ENCODE peak calls at places on chromosomes 6 and 20, in seven cellular contexts. Y is lung microvascular endothelial cell; S is left cardiac atrium; O is stimulated activated CD4-positive, alpha-beta T cell treated with anti-CD3 and anti-CD28 coated beads, Interleukin-2, amount 100 ng/mL, for 48 hours; B is effector memory CD4-positive, alpha-beta T cell; E is kidney; V is endothelial cell. G is an unnamed sample.
A peak's percentile ranks its signal among the peaks of the same experiment; 100 is the strongest.

GRCh38 chr6:158475344-158476302 is 84.3 kb upstream of the TMEM181 start:
- DNase-seq in O (no peak), S (no peak), V (no peak), B (no peak), Y (no peak), E (no peak), G (no peak)

GRCh38 chr6:27553123-27553904 is 80.4 kb upstream of the ZNF184 start:
- DNase-seq in O (peak; percentile 50), V (peak; percentile 48), B (no peak), Y (peak; percentile 33), S (no peak), E (no peak), G (no peak)

GRCh38 chr20:60482201-60482600 is 524.0 kb downstream of the CDH26 start:
- DNase-seq in V (no peak), E (peak; percentile 89), Y (no peak), O (no peak), B (no peak), S (no peak), G (peak; percentile 18)

GRCh38 chr20:61254881-61255589 is 3.0 kb downstream of the CDH4 start:
- DNase-seq in O (no peak), V (no peak), Y (no peak), E (no peak), B (no peak), S (no peak), G (no peak)

GRCh38 chr6:32852844-32853540 is 512 bp downstream of the TAP1 start:
- DNase-seq in V (peak; percentile 40), S (no peak), B (peak; percentile 43), Y (peak; percentile 54), E (peak; percentile 88), O (no peak), G (peak; percentile 57)

GRCh38 chr6:34630040-34630439 is 66.5 kb downstream of the ILRUN start:
- DNase-seq in Y (peak; percentile 92), E (no peak), O (no peak), V (no peak), B (no peak), S (no peak), G (no peak)

GRCh38 chr6:132161283-132161682 is 210.1 kb upstream of the CCN2 start:
- DNase-seq in Y (peak; percentile 56), O (no peak), S (no peak), E (no peak), B (no peak), V (peak; percentile 20), G (no peak)

GRCh38 chr6:20631525-20631924 is 97.3 kb downstream of the CDKAL1 start:
- DNase-seq in B (no peak), E (no peak), O (no peak), Y (no peak), S (no peak), V (no peak), G (no peak)

GRCh38 chr20:25081065-25081729 is 744 bp downstream of the VSX1 start:
- DNase-seq in Y (peak; percentile 16), E (no peak), V (peak; percentile 71), S (no peak), B (no peak), O (peak; percentile 50), G (no peak)